ENCODE peak calls at places on chromosome 3, in five cellular contexts. N, Z, F, U and E are unnamed samples. For H3K4me1, the result is how much of the 10 kb centered on the place peaks cover.

GRCh38 chr3:6807967-6808588 is 52.8 kb upstream of the GRM7 start:
- DNase-seq in N (no peak), F (no peak), Z (no peak), U (no peak), E (no peak)

GRCh38 chr3:113557374-113557773 is 25.0 kb downstream of the SIDT1 start:
- DNase-seq in U (no peak), F (no peak), Z (no peak), N (no peak), E (no peak)

GRCh38 chr3:127221062-127222035 is 28.4 kb downstream of the PRR23E start:
- DNase-seq in N (no peak), U (no peak), F (peak), Z (no peak), E (no peak)

GRCh38 chr3:124497487-124497886 is 232.8 kb upstream of the UMPS start:
- DNase-seq in U (no peak), F (no peak), N (no peak), Z (no peak), E (no peak)

GRCh38 chr3:197468866-197469382 is 86.8 kb downstream of the BDH1 start:
- DNase-seq in N (no peak), Z (no peak), F (peak), U (no peak), E (no peak)

GRCh38 chr3:119644481-119644880 is 15.9 kb downstream of the POPDC2 start:
- DNase-seq in Z (no peak), N (no peak), F (no peak), U (no peak), E (no peak)

GRCh38 chr3:113439576-113439975 is 1.7 kb downstream of the CFAP44 start:
- DNase-seq in U (no peak), F (no peak), Z (no peak), N (no peak), E (no peak)

GRCh38 chr3:134134240-134134639 is 104.5 kb upstream of the SLCO2A1 start:
- DNase-seq in U (no peak), Z (no peak), F (no peak), N (no peak), E (no peak)

GRCh38 chr3:45612918-45613602 is 18.5 kb downstream of the LIMD1 start:
- DNase-seq in Z (no peak), F (no peak), U (no peak), N (no peak), E (no peak)

GRCh38 chr3:17820704-17821103 is 78.3 kb upstream of the TBC1D5 start:
- DNase-seq in U (no peak), F (no peak), Z (no peak), N (no peak), E (no peak)

GRCh38 chr3:184563941-184564684 is 2.5 kb downstream of the EPHB3 start:
- DNase-seq in U (no peak), Z (no peak), N (no peak), F (no peak), E (no peak)

GRCh38 chr3:8632402-8633237 is 12.0 kb downstream of the SSUH2 start:
- DNase-seq in Z (no peak), N (no peak), F (no peak), U (no peak), E (no peak)

GRCh38 chr3:126522363-126522788 is 1.6 kb upstream of the CHST13 start:
- DNase-seq in U (peak), Z (peak), F (peak), N (peak), E (peak)

GRCh38 chr3:138394156-138394555 is 40.3 kb upstream of the ESYT3 start:
- DNase-seq in U (no peak), N (no peak), Z (no peak), F (no peak), E (no peak)

GRCh38 chr3:52175416-52176187 is 21.4 kb upstream of the POC1A start:
- DNase-seq in U (no peak), Z (no peak), F (no peak), N (no peak), E (no peak)

GRCh38 chr3:52173101-52173500 is 18.9 kb upstream of the POC1A start:
- DNase-seq in N (no peak), F (no peak), Z (no peak), U (no peak), E (no peak)

GRCh38 chr3:52171577-52172261 is 17.5 kb upstream of the POC1A start:
- DNase-seq in U (no peak), N (no peak), Z (no peak), F (no peak), E (no peak)

GRCh38 chr3:52174896-52175295 is 20.7 kb upstream of the POC1A start:
- DNase-seq in Z (no peak), U (no peak), N (no peak), F (no peak), E (no peak)

DNA sequence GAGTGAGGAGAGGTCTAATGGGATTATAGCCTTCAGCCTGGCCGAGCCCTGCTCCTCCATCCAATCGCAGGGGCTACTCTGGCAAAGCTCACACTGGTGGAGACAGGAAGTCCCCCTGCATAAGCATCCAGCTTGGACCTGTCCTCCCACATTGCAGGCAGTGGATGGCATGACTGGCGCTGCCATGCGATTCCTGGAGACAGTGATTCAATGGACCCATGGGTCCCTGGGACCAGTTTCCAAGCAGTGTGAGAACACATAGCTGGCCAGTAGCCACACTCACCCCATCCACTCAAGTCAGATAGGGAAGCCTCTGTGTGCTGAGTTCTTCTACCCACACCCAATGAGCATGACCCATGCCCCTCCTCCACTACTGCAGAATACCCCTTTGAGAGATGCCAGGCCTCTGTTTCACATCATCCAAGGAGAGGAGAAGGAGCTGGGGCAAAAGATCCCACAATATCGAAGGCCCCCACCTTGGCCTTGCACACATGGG is 18.1 kb upstream of the POC1A start:
- DNase-seq in F (no peak), Z (no peak), N (no peak), U (no peak), E (no peak)
- H3K4me1 ChIP-seq in F (under half), Z (under half), N (under half), U (under half), E (under half)

GRCh38 chr3:2713923-2714322 is 396.3 kb downstream of the IL5RA start:
- DNase-seq in F (no peak), Z (no peak), N (no peak), U (no peak), E (no peak)
- TF ChIP-seq CTCF in F (peak), Z (no peak), N (no peak), U (no peak), E (peak)

DNA sequence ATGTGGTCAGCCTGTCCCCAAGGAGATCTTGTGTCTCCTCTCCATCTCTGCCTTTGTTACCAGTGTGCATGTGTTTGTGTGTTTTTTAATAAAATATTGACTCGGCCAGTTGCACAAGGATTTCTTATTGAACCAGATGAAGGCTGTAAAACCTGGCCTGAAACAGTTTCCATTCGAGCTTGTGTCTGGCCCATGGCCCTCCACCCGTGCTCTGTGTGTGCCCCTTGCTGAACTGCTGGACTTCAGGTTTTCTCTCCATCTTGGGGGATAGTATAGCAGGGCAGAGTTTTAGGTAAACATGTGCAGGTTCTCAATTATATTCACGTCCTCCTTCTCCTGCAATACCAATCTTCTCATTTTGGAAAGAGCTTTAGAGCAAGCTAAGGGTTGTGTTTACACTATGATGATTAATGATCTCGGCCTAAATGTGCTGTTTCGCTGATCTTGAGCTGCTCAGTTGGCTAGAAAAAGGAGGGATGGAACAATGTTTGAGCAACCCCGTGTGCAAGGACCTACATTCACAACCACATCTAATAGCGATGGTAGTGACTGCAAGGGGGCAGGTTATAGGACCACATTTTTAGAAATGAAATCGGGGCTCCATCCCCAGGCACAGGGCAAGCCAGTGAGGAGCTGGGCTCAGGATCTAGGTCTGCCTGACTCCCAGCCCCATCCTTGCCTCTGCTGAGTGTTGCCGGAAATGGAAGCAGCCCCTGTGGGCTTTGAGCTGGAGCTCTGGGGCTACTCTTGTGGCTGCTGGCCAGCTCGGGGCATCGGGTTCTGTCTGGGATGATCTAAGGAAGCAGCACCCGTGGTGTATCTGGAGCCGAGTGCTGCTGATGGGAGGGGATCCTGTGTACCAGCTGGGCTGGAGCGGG is 47.7 kb downstream of the CMTM6 start:
- DNase-seq in N (no peak), Z (no peak), U (no peak), F (peak), E (no peak)
- H3K4me1 ChIP-seq in N (under half), Z (under half), U (under half), F (under half), E (under half)

DNA sequence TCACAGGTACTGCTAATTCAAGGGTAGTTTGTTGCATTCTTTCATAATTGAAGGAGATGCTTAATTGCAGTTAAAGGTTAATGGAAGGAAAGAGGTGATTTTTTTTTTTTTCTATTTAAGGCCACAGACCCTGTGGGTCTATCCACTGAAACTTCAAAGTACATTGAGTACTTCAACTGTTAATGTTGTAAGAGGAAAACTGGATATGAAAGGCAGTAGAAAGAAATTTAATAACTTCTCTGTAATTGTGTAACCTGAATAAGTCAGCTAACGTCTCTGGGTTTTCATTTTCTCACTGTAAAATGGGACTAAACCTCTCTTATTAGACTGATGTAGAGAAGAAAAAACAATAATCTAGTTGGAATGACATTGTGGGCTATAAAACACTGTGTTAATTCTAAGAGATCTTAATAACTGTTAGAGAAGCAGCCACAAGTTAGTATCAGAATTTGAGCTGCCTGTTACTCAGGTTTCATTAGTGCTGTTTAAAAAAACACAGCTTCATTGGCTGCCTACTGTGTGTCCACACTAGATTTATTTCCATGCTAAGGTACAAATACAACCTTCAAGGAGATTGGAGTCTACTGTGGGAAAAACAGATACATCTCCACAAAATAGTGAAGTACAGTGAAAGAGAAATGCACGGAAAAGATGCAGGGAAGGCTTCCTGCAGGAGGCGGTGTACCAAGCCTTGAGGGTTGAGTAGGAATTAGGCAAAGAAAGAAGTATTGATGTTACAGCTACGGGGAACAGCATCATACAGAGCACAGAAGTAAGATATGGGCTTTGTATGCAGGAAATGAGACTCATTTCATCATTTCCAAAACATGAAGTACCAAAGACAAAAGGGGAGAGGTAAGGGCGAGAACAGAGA is 483.6 kb downstream of the TAFA4 start:
- DNase-seq in Z (no peak), U (no peak), F (no peak), N (no peak), E (no peak)
- TF ChIP-seq CTCF in Z (no peak), U (no peak), F (no peak), N (no peak), E (no peak)